ENCODE peak calls at places on chromosomes 3 and 15, in ten cellular contexts. T is IMR-90; J is heart left ventricle; O is MM.1S; D is tibial nerve; Z is CD4-positive, alpha-beta memory T cell; N is heart right ventricle; X is prostate gland; E is H1; F is neural progenitor cell. B is an unnamed sample. For H3K4me1, the result is how much of the 10 kb centered on the place peaks cover.

GRCh38 chr15:57509121-57509520 is 82.6 kb upstream of the MYZAP start:
- DNase-seq in T (no peak), J (no peak), O (no peak), D (no peak), Z (no peak), N (no peak), X (no peak), E (no peak), F (peak), B (no peak)

GRCh38 chr15:38589502-38589901 is 24.9 kb upstream of the RASGRP1 start:
- DNase-seq in T (peak), J (no peak), O (no peak), D (no peak), Z (no peak), N (no peak), X (no peak), E (no peak), F (no peak), B (no peak)

GRCh38 chr15:57003418-57003817 is 85.0 kb downstream of the TCF12 start:
- DNase-seq in T (peak), J (no peak), O (no peak), D (no peak), Z (no peak), N (no peak), X (no peak), E (no peak), F (no peak), B (no peak)

GRCh38 chr3:78751266-78751665 is 1016.5 kb downstream of the ROBO1 start:
- DNase-seq in T (peak), J (no peak), O (no peak), D (no peak), Z (no peak), N (no peak), X (no peak), E (no peak), F (no peak), B (no peak)

GRCh38 chr15:85329561-85330421 is 50.6 kb upstream of the AKAP13 start:
- DNase-seq in T (peak), J (no peak), O (peak), D (no peak), Z (peak), N (peak), X (no peak), E (no peak), F (no peak), B (no peak)

GRCh38 chr3:3031358-3031757 is 78.8 kb downstream of the IL5RA start:
- DNase-seq in T (peak), J (no peak), O (no peak), D (no peak), Z (no peak), N (no peak), X (no peak), E (no peak), F (no peak), B (no peak)

GRCh38 chr3:23442598-23443383 is 239.7 kb downstream of the UBE2E2 start:
- DNase-seq in T (peak), J (no peak), O (peak), D (no peak), Z (no peak), N (no peak), X (no peak), E (no peak), F (no peak), B (no peak)

GRCh38 chr3:65078748-65079147 is 390.9 kb upstream of the ADAMTS9 start:
- DNase-seq in T (no peak), J (no peak), O (no peak), D (no peak), Z (no peak), N (no peak), X (no peak), E (no peak), F (peak), B (no peak)

GRCh38 chr3:172550347-172550943 is 27.2 kb upstream of the TNFSF10 start:
- DNase-seq in T (peak), J (no peak), O (no peak), D (no peak), Z (no peak), N (no peak), X (no peak), E (no peak), F (no peak), B (peak)

GRCh38 chr15:82999905-83000671 is 11.4 kb downstream of the C15orf40 start:
- DNase-seq in T (peak), J (no peak), O (peak), D (no peak), Z (peak), N (no peak), X (peak), E (peak), F (peak), B (no peak)

GRCh38 chr3:57852896-57853295 is 96.8 kb downstream of the SLMAP start:
- DNase-seq in T (peak), J (no peak), O (no peak), D (no peak), Z (no peak), N (no peak), X (no peak), E (no peak), F (no peak), B (no peak)

GRCh38 chr3:137047240-137047639 is 89.5 kb downstream of the IL20RB start:
- DNase-seq in T (no peak), J (no peak), O (no peak), D (no peak), Z (no peak), N (no peak), X (no peak), E (no peak), F (peak), B (no peak)

GRCh38 chr3:107525101-107525953 is 2.6 kb downstream of the BBX start:
- DNase-seq in T (no peak), J (peak), O (peak), D (no peak), Z (peak), N (peak), X (peak), E (peak), F (peak), B (peak)

GRCh38 chr15:57821826-57822225 is 115.3 kb downstream of the POLR2M start:
- DNase-seq in T (no peak), J (no peak), O (no peak), D (no peak), Z (no peak), N (no peak), X (no peak), E (no peak), F (no peak), B (no peak)

GRCh38 chr3:66673305-66673704 is 172.5 kb upstream of the LRIG1 start:
- DNase-seq in T (peak), J (peak), O (no peak), D (no peak), Z (no peak), N (no peak), X (no peak), E (no peak), F (no peak), B (no peak)

GRCh38 chr15:65979316-65979715 is 110.0 kb downstream of the RAB11A start:
- DNase-seq in T (peak), J (peak), O (no peak), D (no peak), Z (no peak), N (no peak), X (no peak), E (no peak), F (no peak), B (no peak)

GRCh38 chr3:25424238-25425013 is 3.6 kb upstream of the RARB start:
- DNase-seq in T (no peak), J (no peak), O (no peak), D (no peak), Z (no peak), N (no peak), X (no peak), E (no peak), F (no peak), B (no peak)

GRCh38 chr3:173025941-173026340 is 115.1 kb downstream of the SPATA16 start:
- DNase-seq in T (no peak), J (no peak), O (no peak), D (no peak), Z (no peak), N (no peak), X (no peak), E (no peak), F (no peak), B (no peak)

GRCh38 chr3:145698252-145698651 is 462.7 kb downstream of the PLOD2 start:
- DNase-seq in T (no peak), J (no peak), O (no peak), D (no peak), Z (no peak), N (no peak), X (no peak), E (no peak), F (no peak), B (no peak)

GRCh38 chr3:145696011-145696410 is 465.0 kb downstream of the PLOD2 start:
- DNase-seq in T (no peak), J (no peak), O (no peak), D (no peak), Z (no peak), N (no peak), X (no peak), E (no peak), F (no peak), B (no peak)

GRCh38 chr3:145704020-145704419 is 457.0 kb downstream of the PLOD2 start:
- DNase-seq in T (no peak), J (no peak), O (no peak), D (no peak), Z (no peak), N (no peak), X (no peak), E (no peak), F (no peak), B (no peak)

GRCh38 chr3:145692751-145693150 is 468.2 kb downstream of the PLOD2 start:
- DNase-seq in T (no peak), J (no peak), O (no peak), D (no peak), Z (no peak), N (no peak), X (no peak), E (no peak), F (no peak), B (no peak)

GRCh38 chr3:145698749-145699148 is 462.2 kb downstream of the PLOD2 start:
- DNase-seq in T (no peak), J (no peak), O (no peak), D (no peak), Z (no peak), N (no peak), X (no peak), E (no peak), F (no peak), B (no peak)
- H3K27ac ChIP-seq in T (no peak), J (no peak), O (no peak), D (no peak), Z (no peak), N (no peak), X (no peak), E (no peak), F (no peak), B (no peak)

DNA sequence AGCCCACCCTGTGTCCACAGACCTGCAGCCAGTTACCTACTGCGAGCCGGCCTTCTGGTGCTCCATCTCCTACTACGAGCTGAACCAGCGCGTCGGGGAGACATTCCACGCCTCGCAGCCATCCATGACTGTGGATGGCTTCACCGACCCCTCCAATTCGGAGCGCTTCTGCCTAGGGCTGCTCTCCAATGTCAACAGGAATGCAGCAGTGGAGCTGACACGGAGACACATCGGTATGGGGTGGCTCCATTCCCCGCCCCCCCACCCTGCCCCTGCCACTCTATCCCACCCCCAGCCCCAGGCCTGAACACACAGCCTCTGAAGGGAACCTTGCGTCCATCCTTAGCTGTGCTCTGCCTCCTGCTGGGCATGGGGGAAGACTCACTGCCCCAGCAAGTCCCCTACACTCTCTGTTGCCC is 73.2 kb downstream of the AAGAB start:
- DNase-seq in T (no peak), J (no peak), O (no peak), D (no peak), Z (no peak), N (no peak), X (no peak), E (no peak), F (no peak), B (peak)
- H3K4me1 ChIP-seq in T (half or more), J (under half), O (under half), D (under half), Z (under half), N (under half), X (under half), E (under half), F (under half), B (under half)

GRCh38 chr3:28844688-28845324 is 436.1 kb upstream of the RBMS3 start:
- DNase-seq in T (no peak), J (no peak), O (no peak), D (no peak), Z (no peak), N (no peak), X (no peak), E (no peak), F (peak), B (no peak)
- H3K27ac ChIP-seq in T (no peak), J (no peak), O (no peak), D (no peak), Z (no peak), N (no peak), X (no peak), E (no peak), F (no peak), B (no peak)

DNA sequence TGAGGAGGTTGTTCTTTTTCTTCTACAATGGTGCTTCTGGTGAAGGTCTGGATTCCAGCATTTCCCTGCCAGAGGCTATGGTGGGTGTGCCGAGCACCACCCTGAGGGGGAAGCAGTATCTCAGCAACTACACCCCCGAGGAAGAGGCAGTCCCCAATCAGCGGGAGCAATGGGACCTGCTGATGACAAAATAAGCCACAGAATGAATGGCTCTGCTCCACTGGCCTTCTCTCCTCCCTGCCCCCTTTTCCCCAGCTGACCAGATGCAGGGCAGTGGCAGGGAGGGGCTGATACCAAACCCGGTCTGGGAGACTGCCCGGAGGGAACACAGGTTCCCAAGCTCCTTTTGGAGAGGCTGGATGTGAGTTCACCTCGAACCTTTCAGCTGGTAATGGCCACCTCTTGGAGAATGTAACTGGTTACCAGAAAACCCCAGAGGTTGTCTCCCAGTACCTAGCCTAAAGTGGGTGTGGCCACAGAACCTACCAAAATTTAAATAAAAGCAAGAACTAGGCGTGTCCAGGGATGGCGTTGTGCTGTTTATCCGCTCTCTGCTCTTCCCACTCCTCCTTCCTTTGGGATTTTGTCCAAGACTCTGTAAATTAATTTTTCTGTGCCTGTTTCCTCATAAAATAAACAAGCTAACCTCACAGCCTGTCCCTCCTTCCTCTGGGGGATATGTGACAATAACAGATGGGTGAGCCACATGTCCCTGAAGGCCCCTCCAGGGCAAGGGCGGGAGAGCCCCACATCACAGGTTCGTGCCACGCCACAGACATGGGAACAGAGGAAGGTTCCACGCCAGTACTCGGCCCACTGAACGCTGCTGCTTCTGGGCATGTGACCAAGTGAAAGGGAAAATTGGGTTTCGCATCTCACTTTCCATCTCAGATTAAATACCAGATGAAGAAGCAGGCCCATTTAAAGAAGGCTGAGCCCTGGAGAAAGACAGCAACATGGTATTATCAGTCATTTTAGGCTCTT is 35.1 kb upstream of the SPTBN5 start:
- DNase-seq in T (no peak), J (peak), O (no peak), D (no peak), Z (no peak), N (peak), X (no peak), E (no peak), F (peak), B (no peak)
- H3K4me1 ChIP-seq in T (under half), J (half or more), O (under half), D (half or more), Z (under half), N (half or more), X (under half), E (under half), F (under half), B (under half)

DNA sequence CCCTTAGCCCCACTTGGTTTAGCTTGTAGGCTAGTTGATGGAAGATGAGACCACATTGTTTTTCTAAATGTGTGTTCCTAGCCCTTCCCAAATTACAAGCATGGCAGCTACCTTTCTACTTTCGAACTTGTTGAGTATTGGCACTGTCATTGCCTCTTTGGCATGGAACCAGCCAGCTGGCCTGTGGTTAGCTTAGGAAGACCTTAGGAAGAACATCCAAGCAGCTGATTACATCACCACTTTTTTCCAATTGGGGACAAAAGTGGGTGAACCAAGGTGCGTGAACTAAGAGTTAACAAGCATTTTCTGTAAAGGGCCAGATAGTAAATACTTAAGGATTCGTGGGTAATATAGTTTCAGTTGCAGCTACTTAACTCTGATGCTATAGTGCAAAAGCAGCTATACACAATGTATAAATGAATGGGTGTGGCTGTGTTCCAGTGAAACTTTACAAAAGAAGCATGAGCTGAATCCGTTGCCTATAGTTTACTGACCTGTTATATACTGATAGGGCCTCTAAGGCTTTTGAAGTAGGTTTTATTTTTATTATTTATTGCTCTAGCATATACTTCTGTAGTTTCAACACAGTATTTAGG is 8.5 kb downstream of the KLHL18 start:
- DNase-seq in T (no peak), J (no peak), O (no peak), D (no peak), Z (no peak), N (no peak), X (no peak), E (no peak), F (no peak), B (no peak)
- H3K27ac ChIP-seq in T (no peak), J (no peak), O (no peak), D (no peak), Z (no peak), N (no peak), X (no peak), E (no peak), F (no peak), B (no peak)

GRCh38 chr3:53159415-53160135 is 1.4 kb upstream of the PRKCD start:
- DNase-seq in T (no peak), J (peak), O (no peak), D (no peak), Z (no peak), N (no peak), X (no peak), E (no peak), F (peak), B (no peak)
- H3K4me1 ChIP-seq in T (under half), J (half or more), O (under half), D (half or more), Z (under half), N (under half), X (under half), E (under half), F (under half), B (under half)

GRCh38 chr3:194274424-194275085 is 76.6 kb downstream of the CPN2 start:
- DNase-seq in T (no peak), J (no peak), O (no peak), D (no peak), Z (no peak), N (no peak), X (no peak), E (no peak), F (peak), B (peak)

GRCh38 chr3:194272221-194272620 is 78.9 kb downstream of the CPN2 start:
- DNase-seq in T (no peak), J (no peak), O (no peak), D (no peak), Z (no peak), N (no peak), X (no peak), E (no peak), F (no peak), B (peak)

GRCh38 chr3:194271459-194272035 is 79.6 kb downstream of the CPN2 start:
- DNase-seq in T (no peak), J (no peak), O (no peak), D (no peak), Z (no peak), N (no peak), X (no peak), E (no peak), F (no peak), B (no peak)

GRCh38 chr3:194273396-194274310 is 77.5 kb downstream of the CPN2 start:
- DNase-seq in T (no peak), J (no peak), O (no peak), D (no peak), Z (no peak), N (no peak), X (no peak), E (no peak), F (no peak), B (peak)

GRCh38 chr3:194272861-194273266 is 78.3 kb downstream of the CPN2 start:
- DNase-seq in T (no peak), J (no peak), O (no peak), D (no peak), Z (no peak), N (no peak), X (no peak), E (no peak), F (no peak), B (peak)
- H3K27ac ChIP-seq in T (no peak), J (no peak), O (no peak), D (peak), Z (no peak), N (peak), X (no peak), E (no peak), F (no peak), B (no peak)

B was measured in RWPE2.